ENCODE peak calls at places on chromosomes 11 and 22, in six cellular contexts. One of them, this sample, is unnamed.

GRCh38 chr11:61058583-61059259 is 43.6 kb upstream of the CD5 start:
- DNase-seq in mesenchymal stem cell: no peak
- DNase-seq in fibroblast of lung: no peak
- DNase-seq in right lobe of liver: no peak
- DNase-seq in WERI-Rb-1: no peak
- DNase-seq in A673: no peak
- DNase-seq in this sample: no peak

GRCh38 chr22:36288571-36289405 is 35.9 kb downstream of the APOL1 start:
- DNase-seq in fibroblast of lung: no peak
- DNase-seq in right lobe of liver: no peak
- DNase-seq in A673: no peak
- DNase-seq in mesenchymal stem cell: no peak
- DNase-seq in WERI-Rb-1: no peak
- DNase-seq in this sample: no peak

GRCh38 chr11:116460156-116460965 is 312.4 kb downstream of the BUD13 start:
- DNase-seq in fibroblast of lung: no peak
- DNase-seq in WERI-Rb-1: no peak
- DNase-seq in mesenchymal stem cell: no peak
- DNase-seq in A673: no peak
- DNase-seq in right lobe of liver: no peak
- DNase-seq in this sample: no peak

GRCh38 chr22:34055525-34056200 is 135.4 kb upstream of the LARGE1 start:
- DNase-seq in WERI-Rb-1: peak; percentile 82
- DNase-seq in fibroblast of lung: no peak
- DNase-seq in mesenchymal stem cell: peak; percentile 5
- DNase-seq in right lobe of liver: no peak
- DNase-seq in A673: peak; percentile 0
- DNase-seq in this sample: peak; percentile 26

GRCh38 chr11:119641991-119642745 is 86.8 kb downstream of the NECTIN1 start:
- DNase-seq in WERI-Rb-1: no peak
- DNase-seq in fibroblast of lung: peak; percentile 20
- DNase-seq in A673: peak; percentile 42
- DNase-seq in right lobe of liver: no peak
- DNase-seq in mesenchymal stem cell: peak; percentile 51
- DNase-seq in this sample: peak; percentile 34

GRCh38 chr11:129023968-129024676 is 81.5 kb upstream of the TP53AIP1 start:
- DNase-seq in fibroblast of lung: no peak
- DNase-seq in WERI-Rb-1: peak; percentile 60
- DNase-seq in right lobe of liver: no peak
- DNase-seq in mesenchymal stem cell: no peak
- DNase-seq in A673: peak; percentile 35
- DNase-seq in this sample: peak; percentile 94

GRCh38 chr11:111749646-111750045 is 16.5 kb downstream of the PPP2R1B start:
- DNase-seq in WERI-Rb-1: no peak
- DNase-seq in fibroblast of lung: no peak
- DNase-seq in A673: no peak
- DNase-seq in right lobe of liver: no peak
- DNase-seq in mesenchymal stem cell: no peak
- DNase-seq in this sample: no peak

GRCh38 chr22:28894320-28894719 is 10.9 kb downstream of the ZNRF3 start:
- DNase-seq in fibroblast of lung: no peak
- DNase-seq in A673: no peak
- DNase-seq in mesenchymal stem cell: no peak
- DNase-seq in right lobe of liver: no peak
- DNase-seq in WERI-Rb-1: peak; percentile 56
- DNase-seq in this sample: peak; percentile 89

GRCh38 chr22:43533131-43533530 is 121.3 kb downstream of the MPPED1 start:
- DNase-seq in right lobe of liver: no peak
- DNase-seq in fibroblast of lung: no peak
- DNase-seq in WERI-Rb-1: no peak
- DNase-seq in mesenchymal stem cell: no peak
- DNase-seq in A673: no peak
- DNase-seq in this sample: no peak

GRCh38 chr11:109583996-109584395 is 162.0 kb downstream of the C11orf87 start:
- DNase-seq in mesenchymal stem cell: no peak
- DNase-seq in A673: peak; percentile 55
- DNase-seq in right lobe of liver: no peak
- DNase-seq in fibroblast of lung: no peak
- DNase-seq in WERI-Rb-1: no peak
- DNase-seq in this sample: no peak

GRCh38 chr11:2509481-2510001 is 64.7 kb downstream of the KCNQ1 start:
- DNase-seq in A673: no peak
- DNase-seq in right lobe of liver: peak; percentile 51
- DNase-seq in WERI-Rb-1: no peak
- DNase-seq in mesenchymal stem cell: no peak
- DNase-seq in fibroblast of lung: no peak
- DNase-seq in this sample: no peak

GRCh38 chr11:134750619-134751018 is 338.6 kb upstream of the B3GAT1 start:
- DNase-seq in fibroblast of lung: no peak
- DNase-seq in mesenchymal stem cell: no peak
- DNase-seq in right lobe of liver: no peak
- DNase-seq in WERI-Rb-1: no peak
- DNase-seq in A673: no peak
- DNase-seq in this sample: no peak

GRCh38 chr22:26579331-26579886 is 10.5 kb downstream of the TPST2 start:
- DNase-seq in WERI-Rb-1: no peak
- DNase-seq in mesenchymal stem cell: no peak
- DNase-seq in A673: no peak
- DNase-seq in right lobe of liver: no peak
- DNase-seq in fibroblast of lung: no peak
- DNase-seq in this sample: no peak

GRCh38 chr11:124977006-124977405 is 23.0 kb downstream of the CCDC15 start:
- DNase-seq in fibroblast of lung: peak; percentile 18
- DNase-seq in WERI-Rb-1: no peak
- DNase-seq in mesenchymal stem cell: no peak
- DNase-seq in right lobe of liver: no peak
- DNase-seq in A673: peak; percentile 10
- DNase-seq in this sample: no peak

GRCh38 chr11:57458060-57458409 is 2.3 kb upstream of the RTN4RL2 start:
- DNase-seq in A673: no peak
- DNase-seq in WERI-Rb-1: no peak
- DNase-seq in fibroblast of lung: no peak
- DNase-seq in right lobe of liver: no peak
- DNase-seq in mesenchymal stem cell: no peak
- DNase-seq in this sample: no peak

GRCh38 chr22:19128946-19129727 is 2.0 kb upstream of the TSSK2 start:
- DNase-seq in fibroblast of lung: no peak
- DNase-seq in mesenchymal stem cell: no peak
- DNase-seq in right lobe of liver: no peak
- DNase-seq in WERI-Rb-1: no peak
- DNase-seq in A673: no peak
- DNase-seq in this sample: no peak

DNA sequence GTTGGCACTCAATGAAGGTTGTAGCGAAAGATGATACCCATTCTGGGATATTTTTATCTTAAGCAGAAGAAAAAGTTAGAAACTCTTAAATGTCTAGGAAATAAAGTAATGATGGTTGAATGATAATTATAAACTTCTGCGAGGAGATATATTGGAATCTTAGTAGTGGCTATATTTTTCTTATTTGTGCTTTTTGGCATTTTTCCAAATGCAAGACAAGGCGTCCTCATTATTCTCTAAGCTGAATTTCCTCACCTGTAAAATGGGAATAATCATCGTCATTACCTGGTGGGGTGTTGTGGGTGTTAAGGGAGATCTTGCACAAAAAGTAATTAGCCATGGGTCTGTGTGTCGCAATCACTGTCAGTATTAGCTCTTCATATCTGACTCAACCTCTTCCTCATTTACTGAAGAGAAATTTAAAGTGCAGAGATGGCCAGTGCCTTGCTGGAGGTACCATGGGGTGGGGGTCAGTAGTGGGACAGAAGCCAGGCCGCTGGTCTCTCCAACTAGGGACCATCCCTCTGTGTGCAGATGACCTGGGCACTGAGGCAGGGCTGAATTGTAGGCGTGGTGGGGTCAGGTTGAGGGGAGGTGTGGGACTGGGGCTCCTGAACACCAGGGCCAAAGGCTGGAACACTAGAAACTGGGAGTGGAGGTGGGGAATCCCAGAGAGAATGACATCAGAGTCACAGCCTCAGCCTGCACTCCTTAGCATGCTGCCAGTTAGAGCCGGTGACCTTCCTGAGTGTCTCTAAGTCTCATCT is 4.2 kb downstream of the PITPNM1 start:
- DNase-seq in WERI-Rb-1: no peak
- DNase-seq in A673: no peak
- DNase-seq in mesenchymal stem cell: no peak
- DNase-seq in right lobe of liver: peak; percentile 41
- DNase-seq in fibroblast of lung: no peak
- DNase-seq in this sample: peak; percentile 39
- H3K36me3 ChIP-seq in WERI-Rb-1: peaks cover 52% of the 10 kb centered on the region
- H3K36me3 ChIP-seq in A673: peaks cover 6% of the 10 kb centered on the region
- H3K36me3 ChIP-seq in mesenchymal stem cell: peaks cover 72% of the 10 kb centered on the region
- H3K36me3 ChIP-seq in right lobe of liver: no peaks in the 10 kb centered on the region
- H3K36me3 ChIP-seq in fibroblast of lung: peaks cover 2% of the 10 kb centered on the region
- H3K36me3 ChIP-seq in this sample: peaks cover 34% of the 10 kb centered on the region

GRCh38 chr11:130897262-130898182 is 18.8 kb downstream of the SNX19 start:
- DNase-seq in right lobe of liver: peak; percentile 87
- DNase-seq in fibroblast of lung: peak; percentile 100
- DNase-seq in WERI-Rb-1: no peak
- DNase-seq in A673: no peak
- DNase-seq in mesenchymal stem cell: no peak
- DNase-seq in this sample: peak; percentile 86
- H3K36me3 ChIP-seq in right lobe of liver: peaks cover 32% of the 10 kb centered on the region
- H3K36me3 ChIP-seq in fibroblast of lung: peaks cover 7% of the 10 kb centered on the region
- H3K36me3 ChIP-seq in WERI-Rb-1: peaks cover 73% of the 10 kb centered on the region
- H3K36me3 ChIP-seq in A673: peaks cover 59% of the 10 kb centered on the region
- H3K36me3 ChIP-seq in mesenchymal stem cell: peaks cover 38% of the 10 kb centered on the region
- H3K36me3 ChIP-seq in this sample: peaks cover 23% of the 10 kb centered on the region

GRCh38 chr22:20818471-20818870 is 40.1 kb downstream of the PI4KA start:
- DNase-seq in mesenchymal stem cell: no peak
- DNase-seq in A673: no peak
- DNase-seq in WERI-Rb-1: no peak
- DNase-seq in right lobe of liver: no peak
- DNase-seq in fibroblast of lung: no peak
- DNase-seq in this sample: no peak

GRCh38 chr22:20819471-20819870 is 39.1 kb downstream of the PI4KA start:
- DNase-seq in WERI-Rb-1: no peak
- DNase-seq in A673: no peak
- DNase-seq in right lobe of liver: no peak
- DNase-seq in fibroblast of lung: no peak
- DNase-seq in mesenchymal stem cell: no peak
- DNase-seq in this sample: no peak

GRCh38 chr22:20814221-20814808 is 40.4 kb downstream of the SERPIND1 start:
- DNase-seq in A673: no peak
- DNase-seq in right lobe of liver: no peak
- DNase-seq in fibroblast of lung: no peak
- DNase-seq in WERI-Rb-1: no peak
- DNase-seq in mesenchymal stem cell: no peak
- DNase-seq in this sample: no peak

GRCh38 chr22:20815477-20816050 is 41.7 kb downstream of the SERPIND1 start:
- DNase-seq in WERI-Rb-1: no peak
- DNase-seq in A673: no peak
- DNase-seq in mesenchymal stem cell: no peak
- DNase-seq in right lobe of liver: no peak
- DNase-seq in fibroblast of lung: no peak
- DNase-seq in this sample: no peak

DNA sequence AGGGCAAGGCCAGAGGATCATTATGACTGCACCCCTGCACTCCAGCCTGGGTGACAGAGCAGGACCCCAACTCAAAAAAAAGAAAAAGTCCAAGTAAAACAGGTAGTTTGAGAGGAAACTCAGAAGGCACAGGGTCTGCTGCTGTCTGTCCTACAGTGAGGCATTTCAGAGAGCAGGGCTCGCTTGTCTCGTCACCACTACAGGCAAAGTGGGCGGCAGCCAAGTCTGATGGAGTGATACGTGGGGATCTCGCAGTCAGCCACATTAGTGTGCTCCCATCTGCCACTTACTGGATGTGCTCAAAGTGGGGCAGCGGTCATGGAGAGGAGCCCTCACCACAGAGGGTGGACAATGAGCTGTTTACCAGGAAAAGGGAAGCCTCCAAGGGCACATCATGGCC is 42.1 kb downstream of the PI4KA start:
- DNase-seq in WERI-Rb-1: no peak
- DNase-seq in A673: no peak
- DNase-seq in right lobe of liver: no peak
- DNase-seq in mesenchymal stem cell: no peak
- DNase-seq in fibroblast of lung: no peak
- DNase-seq in this sample: no peak
- H3K36me3 ChIP-seq in WERI-Rb-1: peaks cover 71% of the 10 kb centered on the region
- H3K36me3 ChIP-seq in A673: no peaks in the 10 kb centered on the region
- H3K36me3 ChIP-seq in right lobe of liver: peaks cover 32% of the 10 kb centered on the region
- H3K36me3 ChIP-seq in mesenchymal stem cell: peaks cover 15% of the 10 kb centered on the region
- H3K36me3 ChIP-seq in fibroblast of lung: peaks cover 10% of the 10 kb centered on the region
- H3K36me3 ChIP-seq in this sample: peaks cover 6% of the 10 kb centered on the region

GRCh38 chr22:20569059-20570058 is 61.9 kb downstream of the MED15 start:
- DNase-seq in mesenchymal stem cell: peak; percentile 98
- DNase-seq in right lobe of liver: peak; percentile 55
- DNase-seq in WERI-Rb-1: no peak
- DNase-seq in fibroblast of lung: peak; percentile 98
- DNase-seq in A673: no peak
- DNase-seq in this sample: peak; percentile 91
- H3K36me3 ChIP-seq in mesenchymal stem cell: peaks cover 80% of the 10 kb centered on the region
- H3K36me3 ChIP-seq in right lobe of liver: peaks cover 36% of the 10 kb centered on the region
- H3K36me3 ChIP-seq in WERI-Rb-1: peaks cover 86% of the 10 kb centered on the region
- H3K36me3 ChIP-seq in fibroblast of lung: peaks cover 45% of the 10 kb centered on the region
- H3K36me3 ChIP-seq in A673: peaks cover 78% of the 10 kb centered on the region
- H3K36me3 ChIP-seq in this sample: peaks cover 58% of the 10 kb centered on the region

GRCh38 chr11:6405837-6406236 is 13.1 kb downstream of the APBB1 start:
- DNase-seq in mesenchymal stem cell: no peak
- DNase-seq in fibroblast of lung: no peak
- DNase-seq in A673: no peak
- DNase-seq in right lobe of liver: no peak
- DNase-seq in WERI-Rb-1: no peak
- DNase-seq in this sample: no peak
- H3K36me3 ChIP-seq in mesenchymal stem cell: peaks cover 51% of the 10 kb centered on the region
- H3K36me3 ChIP-seq in fibroblast of lung: peaks cover 8% of the 10 kb centered on the region
- H3K36me3 ChIP-seq in A673: peaks cover 23% of the 10 kb centered on the region
- H3K36me3 ChIP-seq in right lobe of liver: no peaks in the 10 kb centered on the region
- H3K36me3 ChIP-seq in WERI-Rb-1: peaks cover 8% of the 10 kb centered on the region
- H3K36me3 ChIP-seq in this sample: no peaks in the 10 kb centered on the region

GRCh38 chr22:41619979-41620645 is 731 bp downstream of the DESI1 start:
- DNase-seq in right lobe of liver: peak; percentile 74
- DNase-seq in A673: peak; percentile 42
- DNase-seq in mesenchymal stem cell: peak; percentile 44
- DNase-seq in fibroblast of lung: no peak
- DNase-seq in WERI-Rb-1: peak; percentile 61
- DNase-seq in this sample: no peak
- H3K36me3 ChIP-seq in right lobe of liver: peaks cover 15% of the 10 kb centered on the region
- H3K36me3 ChIP-seq in A673: peaks cover 28% of the 10 kb centered on the region
- H3K36me3 ChIP-seq in mesenchymal stem cell: peaks cover 15% of the 10 kb centered on the region
- H3K36me3 ChIP-seq in fibroblast of lung: peaks cover 7% of the 10 kb centered on the region
- H3K36me3 ChIP-seq in WERI-Rb-1: peaks cover 43% of the 10 kb centered on the region
- H3K36me3 ChIP-seq in this sample: peaks cover 1% of the 10 kb centered on the region

GRCh38 chr11:46675949-46676348 is 24.5 kb downstream of the ARHGAP1 start:
- DNase-seq in A673: no peak
- DNase-seq in mesenchymal stem cell: no peak
- DNase-seq in right lobe of liver: peak; percentile 44
- DNase-seq in WERI-Rb-1: no peak
- DNase-seq in fibroblast of lung: no peak
- DNase-seq in this sample: no peak
- H3K36me3 ChIP-seq in A673: peaks cover 49% of the 10 kb centered on the region
- H3K36me3 ChIP-seq in mesenchymal stem cell: peaks cover 74% of the 10 kb centered on the region
- H3K36me3 ChIP-seq in right lobe of liver: peaks cover 30% of the 10 kb centered on the region
- H3K36me3 ChIP-seq in WERI-Rb-1: peaks cover 35% of the 10 kb centered on the region
- H3K36me3 ChIP-seq in fibroblast of lung: peaks cover 27% of the 10 kb centered on the region
- H3K36me3 ChIP-seq in this sample: peaks cover 29% of the 10 kb centered on the region

GRCh38 chr22:38745676-38746460 is 9.9 kb downstream of the SUN2 start:
- DNase-seq in mesenchymal stem cell: no peak
- DNase-seq in A673: no peak
- DNase-seq in right lobe of liver: no peak
- DNase-seq in WERI-Rb-1: peak; percentile 45
- DNase-seq in fibroblast of lung: no peak
- DNase-seq in this sample: no peak
- H3K36me3 ChIP-seq in mesenchymal stem cell: peaks cover 81% of the 10 kb centered on the region
- H3K36me3 ChIP-seq in A673: peaks cover 98% of the 10 kb centered on the region
- H3K36me3 ChIP-seq in right lobe of liver: peaks cover 91% of the 10 kb centered on the region
- H3K36me3 ChIP-seq in WERI-Rb-1: peaks cover 96% of the 10 kb centered on the region
- H3K36me3 ChIP-seq in fibroblast of lung: peaks cover 44% of the 10 kb centered on the region
- H3K36me3 ChIP-seq in this sample: peaks cover 39% of the 10 kb centered on the region

This sample was measured in bronchial epithelial cell.